ENCODE peak calls at places on chromosome 21, in five cellular contexts. L, Q, T, Z and V are unnamed samples.
A peak's percentile ranks its signal among the peaks of the same experiment; 100 is the strongest.

GRCh38 chr21:44086636-44087425 is 20.4 kb upstream of the PWP2 start:
- DNase-seq in L (no peak), Q (no peak), T (no peak), Z (no peak), V (no peak)

GRCh38 chr21:14591882-14592281 is 45.8 kb upstream of the SAMSN1 start:
- DNase-seq in L (no peak), Q (no peak), T (no peak), Z (no peak), V (no peak)

GRCh38 chr21:17797967-17798366 is 21.2 kb downstream of the C21orf91 start:
- DNase-seq in L (no peak), Q (no peak), T (no peak), Z (no peak), V (no peak)

GRCh38 chr21:27104749-27105439 is 138.0 kb upstream of the ADAMTS5 start:
- DNase-seq in L (no peak), Q (no peak), T (no peak), Z (no peak), V (no peak)

GRCh38 chr21:29187939-29188338 is 57.5 kb downstream of the MAP3K7CL start:
- DNase-seq in L (no peak), Q (no peak), T (peak; percentile 66), Z (no peak), V (peak; percentile 65)

GRCh38 chr21:43278766-43279577 is 110.2 kb downstream of the CRYAA start:
- DNase-seq in L (no peak), Q (no peak), T (no peak), Z (no peak), V (no peak)

GRCh38 chr21:31772674-31773555 is 41.0 kb upstream of the SCAF4 start:
- DNase-seq in L (no peak), Q (no peak), T (no peak), Z (peak; percentile 63), V (no peak)

GRCh38 chr21:39003982-39004775 is 179.1 kb downstream of the PSMG1 start:
- DNase-seq in L (no peak), Q (no peak), T (no peak), Z (no peak), V (no peak)

GRCh38 chr21:14306143-14306907 is 76.6 kb downstream of the HSPA13 start:
- DNase-seq in L (no peak), Q (no peak), T (no peak), Z (no peak), V (peak; percentile 26)

GRCh38 chr21:29265690-29266479 is 32.8 kb upstream of the BACH1 start:
- DNase-seq in L (no peak), Q (no peak), T (no peak), Z (peak; percentile 30), V (no peak)

GRCh38 chr21:25670726-25671125 is 31.7 kb downstream of the JAM2 start:
- DNase-seq in L (no peak), Q (no peak), T (no peak), Z (no peak), V (no peak)

GRCh38 chr21:25424045-25424444 is 183.2 kb downstream of the MRPL39 start:
- DNase-seq in L (no peak), Q (no peak), T (no peak), Z (no peak), V (no peak)

GRCh38 chr21:38853421-38853919 is 47.7 kb downstream of the ETS2 start:
- DNase-seq in L (no peak), Q (no peak), T (peak; percentile 30), Z (no peak), V (peak; percentile 75)

GRCh38 chr21:43312011-43312410 is 114.9 kb downstream of the SIK1 start:
- DNase-seq in L (no peak), Q (no peak), T (no peak), Z (no peak), V (no peak)

GRCh38 chr21:44427241-44428120 is 27.8 kb upstream of the LRRC3 start:
- DNase-seq in L (no peak), Q (no peak), T (no peak), Z (no peak), V (no peak)

GRCh38 chr21:21897275-21897883 is 899.2 kb downstream of the NCAM2 start:
- DNase-seq in L (no peak), Q (no peak), T (no peak), Z (no peak), V (no peak)

GRCh38 chr21:42430570-42430969 is 26.9 kb downstream of the UBASH3A start:
- DNase-seq in L (no peak), Q (no peak), T (no peak), Z (no peak), V (no peak)

GRCh38 chr21:39094847-39095525 is 88.3 kb downstream of the PSMG1 start:
- DNase-seq in L (peak; percentile 33), Q (no peak), T (peak; percentile 99), Z (no peak), V (peak; percentile 32)

GRCh38 chr21:27480841-27481261 is 514.0 kb upstream of the ADAMTS5 start:
- DNase-seq in L (no peak), Q (no peak), T (no peak), Z (no peak), V (no peak)

GRCh38 chr21:38599381-38599975 is 101.2 kb upstream of the ERG start:
- DNase-seq in L (no peak), Q (no peak), T (no peak), Z (no peak), V (no peak)

GRCh38 chr21:36791695-36792451 is 93.0 kb downstream of the SIM2 start:
- DNase-seq in L (no peak), Q (no peak), T (no peak), Z (no peak), V (no peak)

GRCh38 chr21:36796070-36796469 is 97.2 kb downstream of the SIM2 start:
- DNase-seq in L (no peak), Q (no peak), T (no peak), Z (no peak), V (no peak)

GRCh38 chr21:36791150-36791549 is 92.2 kb downstream of the SIM2 start:
- DNase-seq in L (no peak), Q (no peak), T (no peak), Z (no peak), V (no peak)

GRCh38 chr21:36790616-36791015 is 91.7 kb downstream of the SIM2 start:
- DNase-seq in L (no peak), Q (no peak), T (no peak), Z (no peak), V (no peak)

DNA sequence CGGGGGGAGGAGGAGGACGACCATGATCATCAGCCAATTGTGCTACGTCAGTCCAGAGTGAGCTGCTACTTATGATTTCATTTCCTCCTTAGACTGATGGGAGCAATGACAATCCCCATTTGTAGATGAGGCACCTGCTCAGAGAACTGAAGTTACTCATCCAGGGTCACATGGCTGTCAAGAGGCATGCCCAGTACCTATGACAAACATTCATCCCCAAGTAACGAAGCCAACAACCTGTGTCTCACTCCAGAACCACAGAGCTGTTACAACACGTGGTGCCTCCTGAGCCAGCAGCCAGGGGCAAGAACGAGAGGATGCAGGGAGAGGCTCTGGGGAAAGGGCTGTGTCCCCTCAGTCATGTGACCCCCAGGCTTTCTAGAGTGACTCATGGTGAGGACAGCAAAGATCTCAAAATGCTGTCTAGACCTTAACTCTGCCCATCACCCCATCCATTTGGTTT is 93.6 kb downstream of the SIM2 start:
- DNase-seq in L (no peak), Q (no peak), T (no peak), Z (no peak), V (no peak)
- TF ChIP-seq ESRRA in L (no peak), Q (no peak), T (no peak), Z (no peak), V (no peak)

DNA sequence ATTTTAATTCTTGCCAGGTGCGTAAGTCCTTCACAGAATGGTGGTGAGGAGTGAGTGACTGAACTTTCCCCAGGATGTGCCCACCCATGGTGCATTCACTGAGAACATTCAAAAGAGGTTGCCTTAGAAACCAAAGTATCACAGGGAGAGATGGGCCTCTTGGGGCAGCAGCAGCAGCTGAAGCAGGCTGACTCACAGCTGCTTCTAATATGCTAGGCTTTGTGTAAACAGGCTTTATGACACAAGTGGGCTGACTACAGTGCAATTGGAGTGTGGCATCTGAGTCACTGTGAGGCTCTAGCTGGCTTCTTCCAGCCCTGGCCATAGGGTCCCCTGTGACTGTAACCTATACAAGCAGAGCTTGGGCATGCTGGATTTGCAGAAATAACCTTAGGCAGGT is 12.6 kb downstream of the PIGP start:
- DNase-seq in L (no peak), Q (no peak), T (peak; percentile 89), Z (no peak), V (peak; percentile 78)
- TF ChIP-seq ESRRA in L (no peak), Q (no peak), T (no peak), Z (no peak), V (no peak)

GRCh38 chr21:46067505-46068201 is 30.3 kb upstream of the COL6A2 start:
- DNase-seq in L (no peak), Q (no peak), T (no peak), Z (no peak), V (no peak)

GRCh38 chr21:46069719-46070279 is 28.1 kb upstream of the COL6A2 start:
- DNase-seq in L (no peak), Q (no peak), T (no peak), Z (no peak), V (no peak)

GRCh38 chr21:46068516-46069079 is 29.3 kb upstream of the COL6A2 start:
- DNase-seq in L (no peak), Q (no peak), T (no peak), Z (no peak), V (no peak)

GRCh38 chr21:46069166-46069565 is 28.7 kb upstream of the COL6A2 start:
- DNase-seq in L (no peak), Q (no peak), T (no peak), Z (no peak), V (no peak)

DNA sequence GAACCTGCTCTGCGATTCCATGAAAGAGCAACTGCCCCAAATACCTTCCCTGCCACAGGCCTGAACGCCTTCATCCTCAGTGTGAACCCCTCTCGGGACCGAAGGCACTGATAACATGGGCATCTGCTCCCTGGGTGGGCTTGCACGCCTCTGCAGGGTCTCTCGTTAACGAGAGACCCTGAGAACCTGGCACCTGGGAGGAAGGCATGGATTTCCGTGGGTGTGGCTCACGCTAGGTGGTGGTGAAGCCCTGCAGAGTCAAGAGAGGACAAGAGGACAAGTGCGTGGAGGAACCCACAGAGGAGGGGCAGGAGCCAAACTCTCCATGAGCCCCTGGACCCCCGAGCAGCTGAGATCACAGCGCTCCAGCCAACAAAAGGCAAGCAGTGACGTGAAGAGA is 26.8 kb upstream of the COL6A2 start:
- DNase-seq in L (no peak), Q (no peak), T (no peak), Z (no peak), V (no peak)
- TF ChIP-seq ESRRA in L (no peak), Q (no peak), T (no peak), Z (no peak), V (no peak)

GRCh38 chr21:36917487-36918158 is 48.8 kb downstream of the HLCS start:
- DNase-seq in L (no peak), Q (peak; percentile 43), T (peak; percentile 55), Z (no peak), V (peak; percentile 43)

GRCh38 chr21:36915014-36915700 is 51.3 kb downstream of the HLCS start:
- DNase-seq in L (no peak), Q (no peak), T (no peak), Z (no peak), V (no peak)

GRCh38 chr21:36915701-36916075 is 50.8 kb downstream of the HLCS start:
- DNase-seq in L (no peak), Q (no peak), T (no peak), Z (no peak), V (no peak)

GRCh38 chr21:36916718-36917117 is 49.8 kb downstream of the HLCS start:
- DNase-seq in L (no peak), Q (no peak), T (no peak), Z (no peak), V (no peak)

DNA sequence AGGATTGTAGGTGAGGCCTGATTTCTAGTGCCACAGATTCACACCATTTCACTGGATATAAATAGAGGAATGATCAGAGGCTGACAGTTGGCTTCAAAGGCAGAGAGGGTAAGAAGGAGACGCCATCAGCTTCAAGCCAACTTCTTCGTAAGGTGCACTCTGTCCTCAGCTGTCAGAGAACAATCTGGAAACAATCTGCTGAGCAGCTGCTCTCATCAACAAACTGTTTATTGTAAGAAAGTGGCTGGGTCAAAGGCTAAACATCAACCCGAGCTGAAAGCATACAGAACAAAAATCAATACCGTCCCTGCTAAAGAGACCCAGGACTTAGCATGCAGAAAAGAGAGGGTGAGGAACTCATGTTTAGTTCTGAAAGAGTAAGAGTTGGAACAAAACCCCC is 48.2 kb downstream of the HLCS start:
- DNase-seq in L (no peak), Q (no peak), T (peak; percentile 43), Z (no peak), V (no peak)
- TF ChIP-seq ESRRA in L (no peak), Q (no peak), T (no peak), Z (no peak), V (no peak)